ENCODE peak calls at places on chromosomes 16 and 17, in five cellular contexts. W, H, P, N and X are unnamed samples.

GRCh38 chr16:72198021-72198420 is 26.1 kb upstream of the PMFBP1 start:
- DNase-seq in W (peak; percentile 74), H (peak; percentile 76), P (no peak), N (no peak), X (no peak)

GRCh38 chr17:40884708-40885512 is at the start of gene KRT20:
- DNase-seq in W (no peak), H (no peak), P (no peak), N (no peak), X (no peak)

GRCh38 chr17:51733166-51733565 is 425.3 kb downstream of the CA10 start:
- DNase-seq in W (no peak), H (no peak), P (no peak), N (no peak), X (no peak)

GRCh38 chr16:86406056-86406455 is 104.3 kb upstream of the FOXF1 start:
- DNase-seq in W (no peak), H (no peak), P (no peak), N (no peak), X (no peak)

GRCh38 chr17:79065105-79065670 is 9.4 kb upstream of the ENGASE start:
- DNase-seq in W (peak; percentile 63), H (no peak), P (no peak), N (no peak), X (no peak)

GRCh38 chr16:85429776-85430522 is 183.2 kb upstream of the GSE1 start:
- DNase-seq in W (peak; percentile 1), H (no peak), P (no peak), N (no peak), X (no peak)

GRCh38 chr16:68473358-68474064 is 25.2 kb upstream of the SMPD3 start:
- DNase-seq in W (no peak), H (no peak), P (no peak), N (no peak), X (no peak)

GRCh38 chr17:13609953-13610352 is 8.2 kb upstream of the HS3ST3A1 start:
- DNase-seq in W (no peak), H (no peak), P (no peak), N (no peak), X (no peak)

GRCh38 chr17:63274156-63274555 is 171.9 kb downstream of the CYB561 start:
- DNase-seq in W (no peak), H (no peak), P (no peak), N (no peak), X (no peak)

GRCh38 chr17:51372345-51373004 is 112.1 kb downstream of the UTP18 start:
- DNase-seq in W (peak; percentile 75), H (peak; percentile 13), P (no peak), N (no peak), X (no peak)

GRCh38 chr17:28878981-28879380 is 18.6 kb downstream of the FLOT2 start:
- DNase-seq in W (no peak), H (no peak), P (no peak), N (no peak), X (peak; percentile 67)

GRCh38 chr17:76408037-76408849 is 23.8 kb downstream of the SPHK1 start:
- DNase-seq in W (peak; percentile 63), H (no peak), P (peak; percentile 39), N (no peak), X (peak; percentile 88)

GRCh38 chr17:15092762-15093161 is 172.4 kb downstream of the PMP22 start:
- DNase-seq in W (no peak), H (peak; percentile 3), P (no peak), N (no peak), X (no peak)

GRCh38 chr16:55811811-55812210 is 21.1 kb downstream of the CES1 start:
- DNase-seq in W (no peak), H (no peak), P (no peak), N (no peak), X (no peak)

GRCh38 chr16:12896562-12896961 is 4.8 kb upstream of the SHISA9 start:
- DNase-seq in W (no peak), H (no peak), P (no peak), N (no peak), X (no peak)

GRCh38 chr17:81733507-81734404 is 21.7 kb downstream of the SLC25A10 start:
- DNase-seq in W (peak; percentile 85), H (no peak), P (peak; percentile 58), N (no peak), X (peak; percentile 97)

GRCh38 chr16:49920397-49920796 is 64.5 kb upstream of the ZNF423 start:
- DNase-seq in W (no peak), H (no peak), P (no peak), N (no peak), X (no peak)

GRCh38 chr17:39926135-39926587 is 1.2 kb downstream of the ORMDL3 start:
- DNase-seq in W (no peak), H (no peak), P (no peak), N (no peak), X (no peak)

GRCh38 chr16:65624696-65625095 is 502.8 kb upstream of the CDH11 start:
- DNase-seq in W (no peak), H (peak; percentile 10), P (no peak), N (no peak), X (no peak)

GRCh38 chr17:37131064-37131463 is 182.3 kb downstream of the AATF start:
- DNase-seq in W (no peak), H (no peak), P (no peak), N (no peak), X (no peak)

GRCh38 chr17:38732376-38733314 is 2.5 kb downstream of the CISD3 start:
- DNase-seq in W (no peak), H (no peak), P (no peak), N (no peak), X (no peak)

GRCh38 chr17:63425478-63425877 is 20.6 kb downstream of the CYB561 start:
- DNase-seq in W (peak; percentile 84), H (peak; percentile 40), P (peak; percentile 40), N (no peak), X (no peak)

GRCh38 chr17:6555331-6556120 is 829 bp downstream of the PITPNM3 start:
- DNase-seq in W (no peak), H (no peak), P (no peak), N (no peak), X (no peak)

GRCh38 chr16:2773188-2773968 is 3.7 kb downstream of the ELOB start:
- DNase-seq in W (no peak), H (no peak), P (no peak), N (no peak), X (no peak)

GRCh38 chr16:5459863-5460262 is 362.3 kb upstream of the EEF2KMT start:
- DNase-seq in W (no peak), H (no peak), P (no peak), N (no peak), X (no peak)

GRCh38 chr16:62256406-62256805 is 220.2 kb upstream of the CDH8 start:
- DNase-seq in W (no peak), H (no peak), P (no peak), N (no peak), X (no peak)

GRCh38 chr17:77966476-77966875 is 8.0 kb downstream of the TNRC6C start:
- DNase-seq in W (no peak), H (no peak), P (no peak), N (no peak), X (no peak)

GRCh38 chr16:3665508-3665907 is 11.0 kb downstream of the DNASE1 start:
- DNase-seq in W (no peak), H (no peak), P (no peak), N (no peak), X (no peak)

GRCh38 chr17:7250655-7251329 is 742 bp downstream of the CTDNEP1 start:
- DNase-seq in W (no peak), H (no peak), P (no peak), N (no peak), X (no peak)

GRCh38 chr16:62225675-62226074 is 189.4 kb upstream of the CDH8 start:
- DNase-seq in W (peak; percentile 69), H (no peak), P (no peak), N (no peak), X (peak; percentile 92)

GRCh38 chr16:54193656-54194007 is 93.0 kb downstream of the IRX3 start:
- DNase-seq in W (peak; percentile 52), H (peak; percentile 5), P (no peak), N (no peak), X (peak; percentile 95)